ENCODE peak calls at places on chromosomes 2 and 18, in six cellular contexts. One of them, this sample, is unnamed.

GRCh38 chr2:24262571-24262970 is 87.7 kb downstream of the FAM228A start:
- DNase-seq in heart right ventricle: no peak
- DNase-seq in colonic mucosa: no peak
- DNase-seq in NT2/D1: no peak
- DNase-seq in cardiac muscle cell: no peak
- DNase-seq in naive thymus-derived CD4-positive, alpha-beta T cell: no peak
- DNase-seq in this sample: no peak

GRCh38 chr2:618591-618990 is 58.6 kb downstream of the TMEM18 start:
- DNase-seq in naive thymus-derived CD4-positive, alpha-beta T cell: no peak
- DNase-seq in colonic mucosa: no peak
- DNase-seq in cardiac muscle cell: no peak
- DNase-seq in heart right ventricle: no peak
- DNase-seq in NT2/D1: no peak
- DNase-seq in this sample: no peak

GRCh38 chr2:54122939-54123338 is 7.5 kb downstream of the ACYP2 start:
- DNase-seq in colonic mucosa: no peak
- DNase-seq in cardiac muscle cell: no peak
- DNase-seq in NT2/D1: no peak
- DNase-seq in naive thymus-derived CD4-positive, alpha-beta T cell: no peak
- DNase-seq in heart right ventricle: peak; percentile 51
- DNase-seq in this sample: no peak

GRCh38 chr2:127681976-127682857 is 6.9 kb upstream of the LIMS2 start:
- DNase-seq in naive thymus-derived CD4-positive, alpha-beta T cell: no peak
- DNase-seq in cardiac muscle cell: no peak
- DNase-seq in NT2/D1: no peak
- DNase-seq in colonic mucosa: no peak
- DNase-seq in heart right ventricle: no peak
- DNase-seq in this sample: no peak

GRCh38 chr2:36478999-36479398 is 119.0 kb downstream of the FEZ2 start:
- DNase-seq in NT2/D1: no peak
- DNase-seq in heart right ventricle: no peak
- DNase-seq in naive thymus-derived CD4-positive, alpha-beta T cell: no peak
- DNase-seq in colonic mucosa: no peak
- DNase-seq in cardiac muscle cell: no peak
- DNase-seq in this sample: no peak

GRCh38 chr18:41052625-41053024 is 902.4 kb upstream of the PIK3C3 start:
- DNase-seq in NT2/D1: no peak
- DNase-seq in naive thymus-derived CD4-positive, alpha-beta T cell: no peak
- DNase-seq in colonic mucosa: no peak
- DNase-seq in heart right ventricle: no peak
- DNase-seq in cardiac muscle cell: no peak
- DNase-seq in this sample: no peak

GRCh38 chr2:215435261-215435808 is 533 bp downstream of the FN1 start:
- DNase-seq in cardiac muscle cell: peak; percentile 64
- DNase-seq in naive thymus-derived CD4-positive, alpha-beta T cell: no peak
- DNase-seq in heart right ventricle: no peak
- DNase-seq in colonic mucosa: no peak
- DNase-seq in NT2/D1: peak; percentile 38
- DNase-seq in this sample: peak; percentile 75

GRCh38 chr2:240687741-240688562 is 3.7 kb upstream of the AQP12A start:
- DNase-seq in heart right ventricle: no peak
- DNase-seq in naive thymus-derived CD4-positive, alpha-beta T cell: no peak
- DNase-seq in colonic mucosa: no peak
- DNase-seq in cardiac muscle cell: no peak
- DNase-seq in NT2/D1: no peak
- DNase-seq in this sample: peak; percentile 57

GRCh38 chr2:8657423-8658062 is 24.3 kb upstream of the ID2 start:
- DNase-seq in colonic mucosa: no peak
- DNase-seq in heart right ventricle: no peak
- DNase-seq in cardiac muscle cell: no peak
- DNase-seq in NT2/D1: no peak
- DNase-seq in naive thymus-derived CD4-positive, alpha-beta T cell: no peak
- DNase-seq in this sample: no peak

GRCh38 chr2:135600915-135601314 is 69.6 kb downstream of the R3HDM1 start:
- DNase-seq in colonic mucosa: no peak
- DNase-seq in NT2/D1: no peak
- DNase-seq in naive thymus-derived CD4-positive, alpha-beta T cell: no peak
- DNase-seq in heart right ventricle: no peak
- DNase-seq in cardiac muscle cell: no peak
- DNase-seq in this sample: no peak

GRCh38 chr2:238988752-238989151 is 140.9 kb downstream of the TWIST2 start:
- DNase-seq in cardiac muscle cell: no peak
- DNase-seq in naive thymus-derived CD4-positive, alpha-beta T cell: no peak
- DNase-seq in NT2/D1: no peak
- DNase-seq in heart right ventricle: no peak
- DNase-seq in colonic mucosa: no peak
- DNase-seq in this sample: no peak

GRCh38 chr2:70556608-70557007 is 3.0 kb upstream of the TGFA start:
- DNase-seq in colonic mucosa: no peak
- DNase-seq in NT2/D1: no peak
- DNase-seq in naive thymus-derived CD4-positive, alpha-beta T cell: no peak
- DNase-seq in heart right ventricle: no peak
- DNase-seq in cardiac muscle cell: no peak
- DNase-seq in this sample: no peak

GRCh38 chr2:201275991-201276390 is 15.7 kb downstream of the CASP8 start:
- DNase-seq in NT2/D1: no peak
- DNase-seq in colonic mucosa: no peak
- DNase-seq in cardiac muscle cell: no peak
- DNase-seq in heart right ventricle: no peak
- DNase-seq in naive thymus-derived CD4-positive, alpha-beta T cell: no peak
- DNase-seq in this sample: peak; percentile 71
- H3K36me3 ChIP-seq in NT2/D1: peaks cover 76% of the 10 kb centered on the region
- H3K36me3 ChIP-seq in colonic mucosa: peaks cover 7% of the 10 kb centered on the region
- H3K36me3 ChIP-seq in cardiac muscle cell: no peaks in the 10 kb centered on the region
- H3K36me3 ChIP-seq in heart right ventricle: no peaks in the 10 kb centered on the region
- H3K36me3 ChIP-seq in naive thymus-derived CD4-positive, alpha-beta T cell: peaks cover 83% of the 10 kb centered on the region
- H3K36me3 ChIP-seq in this sample: no peaks in the 10 kb centered on the region

GRCh38 chr18:74517236-74517630 is 17.1 kb upstream of the CNDP1 start:
- DNase-seq in heart right ventricle: no peak
- DNase-seq in naive thymus-derived CD4-positive, alpha-beta T cell: no peak
- DNase-seq in colonic mucosa: no peak
- DNase-seq in NT2/D1: no peak
- DNase-seq in cardiac muscle cell: no peak
- DNase-seq in this sample: no peak
- H3K36me3 ChIP-seq in heart right ventricle: peaks cover 7% of the 10 kb centered on the region
- H3K36me3 ChIP-seq in naive thymus-derived CD4-positive, alpha-beta T cell: peaks cover 92% of the 10 kb centered on the region
- H3K36me3 ChIP-seq in colonic mucosa: peaks cover 20% of the 10 kb centered on the region
- H3K36me3 ChIP-seq in NT2/D1: peaks cover 92% of the 10 kb centered on the region
- H3K36me3 ChIP-seq in cardiac muscle cell: peaks cover 24% of the 10 kb centered on the region
- H3K36me3 ChIP-seq in this sample: peaks cover 46% of the 10 kb centered on the region

GRCh38 chr18:48765053-48765452 is 185.7 kb downstream of the SMAD7 start:
- DNase-seq in naive thymus-derived CD4-positive, alpha-beta T cell: no peak
- DNase-seq in heart right ventricle: no peak
- DNase-seq in NT2/D1: no peak
- DNase-seq in cardiac muscle cell: no peak
- DNase-seq in colonic mucosa: no peak
- DNase-seq in this sample: no peak
- H3K36me3 ChIP-seq in naive thymus-derived CD4-positive, alpha-beta T cell: no peaks in the 10 kb centered on the region
- H3K36me3 ChIP-seq in heart right ventricle: no peaks in the 10 kb centered on the region
- H3K36me3 ChIP-seq in NT2/D1: peaks cover 48% of the 10 kb centered on the region
- H3K36me3 ChIP-seq in cardiac muscle cell: no peaks in the 10 kb centered on the region
- H3K36me3 ChIP-seq in colonic mucosa: no peaks in the 10 kb centered on the region
- H3K36me3 ChIP-seq in this sample: no peaks in the 10 kb centered on the region

DNA sequence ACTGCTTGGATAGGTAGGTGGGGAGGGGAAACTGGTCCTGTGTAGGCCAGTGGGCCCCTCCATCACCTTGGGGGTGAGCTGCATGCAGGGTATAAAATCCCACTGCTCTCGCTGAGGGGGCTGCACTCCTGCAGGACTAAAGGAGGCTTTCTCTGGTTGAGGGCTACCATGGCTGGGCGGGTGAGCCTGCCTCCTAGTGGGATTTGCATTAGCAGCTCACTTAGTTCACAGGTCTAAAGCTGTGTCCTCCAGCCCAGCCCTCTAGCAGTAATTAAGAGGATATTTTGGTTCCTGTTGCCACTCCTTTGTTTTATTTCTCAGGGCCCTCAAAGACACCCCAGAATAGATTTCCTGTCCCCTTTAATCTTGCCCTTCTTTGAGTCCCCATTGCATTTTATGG is 24.6 kb downstream of the TMEM127 start:
- DNase-seq in colonic mucosa: no peak
- DNase-seq in naive thymus-derived CD4-positive, alpha-beta T cell: no peak
- DNase-seq in heart right ventricle: no peak
- DNase-seq in cardiac muscle cell: no peak
- DNase-seq in NT2/D1: no peak
- DNase-seq in this sample: peak; percentile 54
- H3K36me3 ChIP-seq in colonic mucosa: no peaks in the 10 kb centered on the region
- H3K36me3 ChIP-seq in naive thymus-derived CD4-positive, alpha-beta T cell: no peaks in the 10 kb centered on the region
- H3K36me3 ChIP-seq in heart right ventricle: no peaks in the 10 kb centered on the region
- H3K36me3 ChIP-seq in cardiac muscle cell: no peaks in the 10 kb centered on the region
- H3K36me3 ChIP-seq in NT2/D1: no peaks in the 10 kb centered on the region
- H3K36me3 ChIP-seq in this sample: no peaks in the 10 kb centered on the region

DNA sequence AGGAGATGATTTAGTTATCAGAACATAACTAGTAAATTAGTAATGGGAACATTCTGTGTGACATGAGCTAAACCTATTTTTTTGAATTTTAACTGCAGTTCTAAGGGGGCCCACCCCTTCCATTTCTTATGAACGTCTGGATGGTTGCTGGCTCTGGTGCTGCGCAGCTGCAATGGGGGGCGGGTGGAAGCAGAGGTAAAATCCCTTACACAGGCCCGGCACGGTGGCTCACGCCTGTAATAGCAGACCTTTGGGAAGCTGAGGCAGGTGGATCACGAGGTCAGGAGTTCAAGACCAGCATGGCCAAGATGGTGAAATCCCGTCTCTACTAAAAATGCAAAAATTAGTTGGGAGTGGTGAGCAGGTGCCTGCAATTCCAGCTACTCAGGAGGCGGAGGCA is 151.5 kb downstream of the GALR1 start:
- DNase-seq in heart right ventricle: no peak
- DNase-seq in colonic mucosa: no peak
- DNase-seq in cardiac muscle cell: no peak
- DNase-seq in naive thymus-derived CD4-positive, alpha-beta T cell: no peak
- DNase-seq in NT2/D1: no peak
- DNase-seq in this sample: no peak
- H3K36me3 ChIP-seq in heart right ventricle: no peaks in the 10 kb centered on the region
- H3K36me3 ChIP-seq in colonic mucosa: no peaks in the 10 kb centered on the region
- H3K36me3 ChIP-seq in cardiac muscle cell: no peaks in the 10 kb centered on the region
- H3K36me3 ChIP-seq in naive thymus-derived CD4-positive, alpha-beta T cell: no peaks in the 10 kb centered on the region
- H3K36me3 ChIP-seq in NT2/D1: no peaks in the 10 kb centered on the region
- H3K36me3 ChIP-seq in this sample: no peaks in the 10 kb centered on the region

GRCh38 chr18:13101659-13101992 is 110.5 kb downstream of the CEP192 start:
- DNase-seq in NT2/D1: no peak
- DNase-seq in heart right ventricle: no peak
- DNase-seq in colonic mucosa: no peak
- DNase-seq in cardiac muscle cell: no peak
- DNase-seq in naive thymus-derived CD4-positive, alpha-beta T cell: no peak
- DNase-seq in this sample: no peak

GRCh38 chr18:13108330-13108729 is 110.2 kb upstream of the LDLRAD4 start:
- DNase-seq in heart right ventricle: no peak
- DNase-seq in NT2/D1: no peak
- DNase-seq in cardiac muscle cell: no peak
- DNase-seq in colonic mucosa: no peak
- DNase-seq in naive thymus-derived CD4-positive, alpha-beta T cell: no peak
- DNase-seq in this sample: no peak

GRCh38 chr18:13103366-13103765 is 112.2 kb downstream of the CEP192 start:
- DNase-seq in heart right ventricle: no peak
- DNase-seq in naive thymus-derived CD4-positive, alpha-beta T cell: no peak
- DNase-seq in colonic mucosa: no peak
- DNase-seq in NT2/D1: no peak
- DNase-seq in cardiac muscle cell: no peak
- DNase-seq in this sample: no peak

GRCh38 chr18:13107074-13107473 is 111.5 kb upstream of the LDLRAD4 start:
- DNase-seq in heart right ventricle: no peak
- DNase-seq in NT2/D1: no peak
- DNase-seq in cardiac muscle cell: no peak
- DNase-seq in naive thymus-derived CD4-positive, alpha-beta T cell: no peak
- DNase-seq in colonic mucosa: no peak
- DNase-seq in this sample: no peak

DNA sequence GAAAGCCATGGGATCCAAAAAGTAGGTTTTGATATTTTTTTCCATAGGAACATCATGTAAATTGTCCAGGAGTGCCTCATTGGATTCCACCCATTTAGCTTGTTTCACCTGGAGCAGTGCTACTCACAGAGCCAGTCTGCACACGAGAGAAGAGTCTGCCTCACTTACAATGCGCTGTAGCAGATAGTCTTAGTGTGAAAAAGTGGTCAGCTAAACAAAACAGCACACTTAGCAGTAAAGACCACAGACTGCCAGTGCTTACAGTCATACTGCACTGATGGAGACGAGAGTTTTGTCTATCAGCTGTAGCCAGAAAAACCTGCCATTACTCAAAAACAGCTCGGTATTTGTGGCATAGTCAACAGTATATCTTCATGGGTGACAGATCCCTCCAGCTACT is 113.5 kb upstream of the LDLRAD4 start:
- DNase-seq in colonic mucosa: no peak
- DNase-seq in NT2/D1: no peak
- DNase-seq in cardiac muscle cell: no peak
- DNase-seq in naive thymus-derived CD4-positive, alpha-beta T cell: no peak
- DNase-seq in heart right ventricle: no peak
- DNase-seq in this sample: no peak
- H3K36me3 ChIP-seq in colonic mucosa: no peaks in the 10 kb centered on the region
- H3K36me3 ChIP-seq in NT2/D1: peaks cover 74% of the 10 kb centered on the region
- H3K36me3 ChIP-seq in cardiac muscle cell: peaks cover 46% of the 10 kb centered on the region
- H3K36me3 ChIP-seq in naive thymus-derived CD4-positive, alpha-beta T cell: peaks cover 80% of the 10 kb centered on the region
- H3K36me3 ChIP-seq in heart right ventricle: no peaks in the 10 kb centered on the region
- H3K36me3 ChIP-seq in this sample: peaks cover 21% of the 10 kb centered on the region

GRCh38 chr2:65856423-65856822 is 424.0 kb upstream of the SPRED2 start:
- DNase-seq in heart right ventricle: no peak
- DNase-seq in cardiac muscle cell: no peak
- DNase-seq in colonic mucosa: no peak
- DNase-seq in NT2/D1: no peak
- DNase-seq in naive thymus-derived CD4-positive, alpha-beta T cell: no peak
- DNase-seq in this sample: no peak
- H3K36me3 ChIP-seq in heart right ventricle: no peaks in the 10 kb centered on the region
- H3K36me3 ChIP-seq in cardiac muscle cell: no peaks in the 10 kb centered on the region
- H3K36me3 ChIP-seq in colonic mucosa: no peaks in the 10 kb centered on the region
- H3K36me3 ChIP-seq in NT2/D1: no peaks in the 10 kb centered on the region
- H3K36me3 ChIP-seq in naive thymus-derived CD4-positive, alpha-beta T cell: no peaks in the 10 kb centered on the region
- H3K36me3 ChIP-seq in this sample: no peaks in the 10 kb centered on the region

DNA sequence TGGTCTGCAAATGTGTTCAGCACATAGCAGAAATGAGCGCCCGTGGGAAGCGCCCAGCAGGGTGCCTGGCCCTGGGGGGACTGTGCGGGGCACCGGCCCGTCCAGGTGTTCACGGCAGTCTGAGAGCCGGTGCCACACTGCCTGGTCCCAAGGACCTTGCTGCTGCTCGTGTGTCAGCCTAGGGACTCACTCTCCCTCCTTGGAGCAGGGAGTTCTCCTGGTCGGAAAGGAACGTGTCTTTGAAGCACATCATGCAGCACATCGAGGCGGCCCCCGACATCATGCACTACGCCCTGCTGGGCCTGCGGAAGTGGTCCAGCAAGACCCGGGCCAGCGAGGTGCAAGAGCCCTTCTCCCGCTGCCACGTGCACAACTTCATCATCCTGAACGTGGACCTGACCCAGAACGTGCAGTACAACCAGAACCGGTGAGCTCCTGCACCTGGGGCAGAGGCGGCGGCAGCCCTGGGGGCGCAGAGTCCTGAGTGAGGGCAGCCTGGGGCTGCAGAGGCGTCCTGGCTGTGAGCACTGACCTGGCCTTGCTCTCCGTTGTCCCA is 36.0 kb downstream of the NTSR2 start:
- DNase-seq in NT2/D1: no peak
- DNase-seq in naive thymus-derived CD4-positive, alpha-beta T cell: no peak
- DNase-seq in heart right ventricle: no peak
- DNase-seq in colonic mucosa: no peak
- DNase-seq in cardiac muscle cell: no peak
- DNase-seq in this sample: no peak
- H3K36me3 ChIP-seq in NT2/D1: peaks cover 46% of the 10 kb centered on the region
- H3K36me3 ChIP-seq in naive thymus-derived CD4-positive, alpha-beta T cell: no peaks in the 10 kb centered on the region
- H3K36me3 ChIP-seq in heart right ventricle: no peaks in the 10 kb centered on the region
- H3K36me3 ChIP-seq in colonic mucosa: no peaks in the 10 kb centered on the region
- H3K36me3 ChIP-seq in cardiac muscle cell: peaks cover 60% of the 10 kb centered on the region
- H3K36me3 ChIP-seq in this sample: peaks cover 7% of the 10 kb centered on the region

GRCh38 chr2:61254536-61254935 is 92.5 kb downstream of the C2orf74 start:
- DNase-seq in colonic mucosa: no peak
- DNase-seq in cardiac muscle cell: no peak
- DNase-seq in NT2/D1: no peak
- DNase-seq in heart right ventricle: no peak
- DNase-seq in naive thymus-derived CD4-positive, alpha-beta T cell: no peak
- DNase-seq in this sample: no peak
- H3K36me3 ChIP-seq in colonic mucosa: peaks cover 6% of the 10 kb centered on the region
- H3K36me3 ChIP-seq in cardiac muscle cell: peaks cover 56% of the 10 kb centered on the region
- H3K36me3 ChIP-seq in NT2/D1: peaks cover 21% of the 10 kb centered on the region
- H3K36me3 ChIP-seq in heart right ventricle: no peaks in the 10 kb centered on the region
- H3K36me3 ChIP-seq in naive thymus-derived CD4-positive, alpha-beta T cell: peaks cover 51% of the 10 kb centered on the region
- H3K36me3 ChIP-seq in this sample: peaks cover 7% of the 10 kb centered on the region